ENCODE peak calls at places on chromosomes 12 and 14, in five cellular contexts. K, U, H, G and I are unnamed samples.

GRCh38 chr12:117439531-117440001 is 78.1 kb upstream of the NOS1 start:
- DNase-seq in H (no peak), U (peak), G (no peak), K (no peak), I (no peak)

GRCh38 chr14:87995500-87996275 is 2.7 kb upstream of the GALC start:
- DNase-seq in U (peak), G (no peak), K (no peak), H (no peak), I (no peak)

GRCh38 chr14:62071029-62071428 is 308.8 kb downstream of the SNAPC1 start:
- DNase-seq in H (no peak), U (peak), G (no peak), K (no peak), I (no peak)

GRCh38 chr14:50669441-50669986 is 1.4 kb upstream of the SAV1 start:
- DNase-seq in H (no peak), U (peak), K (no peak), G (no peak), I (no peak)

GRCh38 chr12:42270596-42270995 is 32.5 kb upstream of the YAF2 start:
- DNase-seq in G (no peak), H (no peak), K (no peak), U (no peak), I (no peak)

GRCh38 chr12:119202544-119202943 is 23.8 kb downstream of the HSPB8 start:
- DNase-seq in G (no peak), H (no peak), K (no peak), U (no peak), I (no peak)

GRCh38 chr14:86933460-86933859 is 1059.5 kb downstream of the GALC start:
- DNase-seq in U (no peak), H (no peak), G (no peak), K (no peak), I (no peak)

GRCh38 chr14:36756221-36756620 is 94.6 kb downstream of the PAX9 start:
- DNase-seq in U (no peak), H (no peak), K (no peak), G (no peak), I (no peak)

GRCh38 chr14:78690836-78691235 is 520.7 kb downstream of the NRXN3 start:
- DNase-seq in H (no peak), U (no peak), K (no peak), G (no peak), I (no peak)

GRCh38 chr12:57216931-57217871 is 607 bp downstream of the NXPH4 start:
- DNase-seq in U (no peak), G (no peak), H (no peak), K (no peak), I (peak)

GRCh38 chr14:100330396-100330931 is 7.3 kb downstream of the SLC25A47 start:
- DNase-seq in H (no peak), K (no peak), G (no peak), U (no peak), I (no peak)

GRCh38 chr12:39116877-39117276 is 211.5 kb upstream of the CPNE8 start:
- DNase-seq in H (no peak), G (no peak), K (no peak), U (no peak), I (no peak)

GRCh38 chr14:46063872-46064271 is 587.7 kb downstream of the RPL10L start:
- DNase-seq in K (no peak), U (peak), H (no peak), G (no peak), I (no peak)

GRCh38 chr12:13347241-13348043 is 150.9 kb downstream of the EMP1 start:
- DNase-seq in H (no peak), U (no peak), K (no peak), G (peak), I (peak)

GRCh38 chr12:127422935-127423585 is 843.9 kb upstream of the TMEM132C start:
- DNase-seq in K (no peak), H (no peak), G (no peak), U (no peak), I (no peak)

GRCh38 chr14:61456720-61457119 is 135.3 kb downstream of the PRKCH start:
- DNase-seq in U (peak), G (peak), K (peak), H (peak), I (peak)

GRCh38 chr14:61438860-61439765 is 117.7 kb downstream of the PRKCH start:
- DNase-seq in K (no peak), G (no peak), H (no peak), U (peak), I (no peak)

GRCh38 chr14:94754391-94754942 is 15.4 kb downstream of the GSC start:
- DNase-seq in G (no peak), U (no peak), K (peak), H (no peak), I (no peak)

GRCh38 chr14:97976861-97977260 is 1179.7 kb downstream of the VRK1 start:
- DNase-seq in G (no peak), U (no peak), H (no peak), K (no peak), I (no peak)

GRCh38 chr14:71654810-71655209 is 277.4 kb upstream of the RGS6 start:
- DNase-seq in G (no peak), K (no peak), U (no peak), H (no peak), I (no peak)

GRCh38 chr12:88570103-88570502 is 10.2 kb downstream of the KITLG start:
- DNase-seq in U (no peak), G (no peak), K (no peak), H (no peak), I (no peak)

GRCh38 chr14:105088812-105089745 is 23.8 kb upstream of the GPR132 start:
- DNase-seq in U (no peak), H (no peak), K (no peak), G (no peak), I (peak)